ENCODE peak calls at places on chromosomes 4 and X, in eight cellular contexts. H is pancreas, S is stomach, K is left ventricle myocardium inferior, Q is heart right ventricle, V is heart left ventricle, F is lower lobe of right lung, M is transverse colon. A is an unnamed sample. For H3K9me3, the result is how much of the 10 kb centered on the place peaks cover.

GRCh38 chr4:107599841-107600240 is 120.2 kb downstream of the PAPSS1 start:
- DNase-seq in H (no peak), S (no peak), K (no peak), Q (no peak), V (no peak), F (no peak), M (no peak), A (no peak)

GRCh38 chrX:10634681-10635161 is 14.3 kb upstream of the MID1 start:
- DNase-seq in H (no peak), S (no peak), K (no peak), Q (no peak), V (no peak), F (no peak), M (no peak), A (no peak)

GRCh38 chr4:128393111-128393704 is 105.6 kb upstream of the PGRMC2 start:
- DNase-seq in H (no peak), S (no peak), K (no peak), Q (peak), V (no peak), F (no peak), M (no peak), A (no peak)

GRCh38 chrX:37302569-37302968 is 46.6 kb upstream of the PRRG1 start:
- DNase-seq in H (no peak), S (no peak), K (peak), Q (peak), V (no peak), F (no peak), M (peak), A (peak)

GRCh38 chr4:108644237-108644636 is 6.2 kb upstream of the OSTC start:
- DNase-seq in H (no peak), S (no peak), K (no peak), Q (no peak), V (no peak), F (no peak), M (no peak), A (no peak)

GRCh38 chr4:119646347-119647071 is 17.9 kb upstream of the PDE5A start:
- DNase-seq in H (peak), S (no peak), K (peak), Q (no peak), V (no peak), F (no peak), M (peak), A (no peak)

GRCh38 chr4:3708103-3708510 is 58.1 kb upstream of the ADRA2C start:
- DNase-seq in H (peak), S (no peak), K (no peak), Q (peak), V (peak), F (peak), M (no peak), A (no peak)

GRCh38 chrX:20320461-20321159 is 53.9 kb upstream of the RPS6KA3 start:
- DNase-seq in H (no peak), S (no peak), K (no peak), Q (no peak), V (peak), F (peak), M (no peak), A (no peak)

GRCh38 chr4:21655100-21655499 is 293.5 kb downstream of the KCNIP4 start:
- DNase-seq in H (no peak), S (no peak), K (no peak), Q (no peak), V (no peak), F (no peak), M (no peak), A (no peak)

GRCh38 chrX:149453030-149453429 is 52.1 kb downstream of the IDS start:
- DNase-seq in H (no peak), S (no peak), K (no peak), Q (no peak), V (no peak), F (no peak), M (no peak), A (no peak)

GRCh38 chr4:127162741-127163140 is 470.0 kb upstream of the INTU start:
- DNase-seq in H (no peak), S (no peak), K (no peak), Q (no peak), V (no peak), F (no peak), M (no peak), A (no peak)

GRCh38 chrX:12210196-12210815 is 72.0 kb downstream of the FRMPD4 start:
- DNase-seq in H (no peak), S (no peak), K (peak), Q (no peak), V (no peak), F (no peak), M (peak), A (peak)

GRCh38 chrX:12871181-12871580 is 4.3 kb downstream of the TLR7 start:
- DNase-seq in H (no peak), S (no peak), K (no peak), Q (no peak), V (no peak), F (no peak), M (no peak), A (no peak)

GRCh38 chrX:97366246-97366645 is 482.5 kb downstream of the RPA4 start:
- DNase-seq in H (no peak), S (no peak), K (no peak), Q (no peak), V (no peak), F (no peak), M (no peak), A (no peak)

GRCh38 chr4:61239250-61239649 is 39.1 kb downstream of the ADGRL3 start:
- DNase-seq in H (no peak), S (no peak), K (no peak), Q (no peak), V (no peak), F (no peak), M (no peak), A (no peak)

GRCh38 chrX:136660896-136661295 is 12.9 kb downstream of the CD40LG start:
- DNase-seq in H (no peak), S (no peak), K (no peak), Q (no peak), V (no peak), F (no peak), M (no peak), A (no peak)

GRCh38 chr4:151627491-151627890 is 133.3 kb downstream of the GATB start:
- DNase-seq in H (no peak), S (no peak), K (no peak), Q (no peak), V (no peak), F (no peak), M (no peak), A (no peak)

GRCh38 chr4:36243355-36244256 is 708 bp downstream of the ARAP2 start:
- DNase-seq in H (no peak), S (peak), K (peak), Q (peak), V (peak), F (peak), M (peak), A (no peak)

GRCh38 chr4:15914291-15914690 is 24.2 kb downstream of the FGFBP1 start:
- DNase-seq in H (no peak), S (no peak), K (no peak), Q (no peak), V (no peak), F (no peak), M (no peak), A (no peak)

GRCh38 chr4:83535520-83535944 is 376 bp upstream of the GPAT3 start:
- DNase-seq in H (peak), S (peak), K (peak), Q (peak), V (peak), F (peak), M (peak), A (no peak)

GRCh38 chrX:44675364-44676024 is 132.8 kb upstream of the FUNDC1 start:
- DNase-seq in H (peak), S (no peak), K (peak), Q (peak), V (no peak), F (no peak), M (no peak), A (peak)

GRCh38 chr4:140070369-140070768 is 83.6 kb downstream of the MAML3 start:
- DNase-seq in H (no peak), S (no peak), K (no peak), Q (no peak), V (no peak), F (no peak), M (no peak), A (no peak)

GRCh38 chr4:2831611-2832308 is 11.9 kb upstream of the ADD1 start:
- DNase-seq in H (no peak), S (peak), K (peak), Q (no peak), V (peak), F (peak), M (peak), A (peak)

GRCh38 chr4:54233128-54233696 is 4.1 kb downstream of the PDGFRA start:
- DNase-seq in H (peak), S (peak), K (peak), Q (peak), V (peak), F (peak), M (peak), A (peak)

GRCh38 chrX:116204947-116205346 is 34.4 kb downstream of the AGTR2 start:
- DNase-seq in H (no peak), S (no peak), K (no peak), Q (no peak), V (no peak), F (no peak), M (no peak), A (no peak)

GRCh38 chr4:47926667-47927258 is 12.4 kb upstream of the NFXL1 start:
- DNase-seq in H (peak), S (peak), K (no peak), Q (peak), V (no peak), F (no peak), M (peak), A (peak)

GRCh38 chrX:43267652-43268051 is 388.4 kb upstream of the MAOA start:
- DNase-seq in H (no peak), S (no peak), K (no peak), Q (no peak), V (no peak), F (no peak), M (no peak), A (no peak)

GRCh38 chrX:119121341-119121740 is 6.3 kb downstream of the KIAA1210 start:
- DNase-seq in H (no peak), S (no peak), K (no peak), Q (no peak), V (no peak), F (no peak), M (no peak), A (no peak)

GRCh38 chr4:8736083-8736825 is 135.4 kb downstream of the HMX1 start:
- DNase-seq in H (no peak), S (no peak), K (no peak), Q (no peak), V (no peak), F (no peak), M (no peak), A (no peak)

GRCh38 chr4:16225996-16226815 is at the start of gene TAPT1:
- DNase-seq in H (peak), S (peak), K (peak), Q (peak), V (peak), F (peak), M (peak), A (peak)

GRCh38 chr4:6968496-6968895 is 58.9 kb downstream of the TBC1D14 start:
- DNase-seq in H (no peak), S (no peak), K (no peak), Q (no peak), V (no peak), F (no peak), M (no peak), A (no peak)

DNA sequence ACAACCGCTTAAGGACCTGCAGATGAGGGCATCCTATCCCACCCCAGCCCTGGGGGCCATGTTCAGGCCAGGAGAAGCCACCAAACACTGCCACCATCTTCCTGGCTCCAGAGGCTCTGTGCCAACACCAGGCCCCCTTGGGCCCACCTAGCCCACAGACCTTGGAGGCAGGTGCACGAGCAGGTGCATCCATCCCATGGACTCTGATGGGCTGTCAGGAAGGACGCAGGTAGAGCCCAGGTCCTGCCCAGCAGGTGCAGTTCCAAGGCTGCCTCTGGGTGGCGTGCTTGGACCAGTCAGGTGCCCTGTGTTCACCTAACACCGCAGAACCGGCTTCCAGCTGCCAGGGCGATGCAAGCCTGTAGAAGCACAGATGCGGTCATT is 22.8 kb upstream of the PDE6B start:
- DNase-seq in H (peak), S (peak), K (no peak), Q (peak), V (no peak), F (peak), M (peak), A (no peak)
- H3K9me3 ChIP-seq in H (under half), S (under half), K (under half), Q (under half), V (under half), F (under half), M (under half), A (under half)

DNA sequence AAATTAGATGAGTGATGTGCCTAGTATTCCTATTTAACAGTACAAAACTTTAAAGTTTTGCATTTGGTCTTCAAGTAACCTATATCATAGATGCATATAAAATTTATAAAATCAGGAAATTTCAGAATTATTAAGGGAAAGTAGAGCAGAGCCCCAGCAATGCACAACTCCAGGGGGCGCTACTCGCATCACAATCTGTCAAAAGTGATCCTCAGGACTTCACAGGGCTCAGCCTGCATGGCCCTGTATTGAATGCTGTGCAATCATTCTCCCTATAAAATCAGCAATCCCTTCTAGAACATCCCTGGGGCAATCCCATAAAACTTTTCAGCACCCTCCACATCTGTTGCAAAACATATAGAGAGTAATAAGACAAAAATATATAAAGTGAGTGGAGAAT is 12.4 kb upstream of the PPARGC1A start:
- DNase-seq in H (no peak), S (no peak), K (no peak), Q (no peak), V (no peak), F (no peak), M (no peak), A (no peak)
- TF ChIP-seq CTCF in H (no peak), S (no peak), K (no peak), Q (no peak), V (no peak), F (no peak), M (no peak), A (no peak)

GRCh38 chrX:146956760-146957159 is 142.2 kb upstream of the CXorf51A start:
- DNase-seq in H (no peak), S (no peak), K (no peak), Q (no peak), V (no peak), F (no peak), M (no peak), A (no peak)
- H3K9me3 ChIP-seq in H (under half), S (under half), K (under half), Q (under half), V (under half), F (under half), M (under half), A (under half)

GRCh38 chr4:18075823-18076433 is 54.4 kb upstream of the LCORL start:
- DNase-seq in H (no peak), S (peak), K (peak), Q (peak), V (no peak), F (no peak), M (peak), A (no peak)
- TF ChIP-seq CTCF in H (no peak), S (no peak), K (peak), Q (peak), V (peak), F (peak), M (peak), A (no peak)

GRCh38 chrX:57680160-57680559 is at the start of gene NLRP2B:
- DNase-seq in H (no peak), S (no peak), K (no peak), Q (no peak), V (no peak), F (no peak), M (no peak), A (no peak)
- H3K9me3 ChIP-seq in H (under half), S (under half), K (under half), Q (under half), V (under half), F (under half), M (under half), A (under half)

DNA sequence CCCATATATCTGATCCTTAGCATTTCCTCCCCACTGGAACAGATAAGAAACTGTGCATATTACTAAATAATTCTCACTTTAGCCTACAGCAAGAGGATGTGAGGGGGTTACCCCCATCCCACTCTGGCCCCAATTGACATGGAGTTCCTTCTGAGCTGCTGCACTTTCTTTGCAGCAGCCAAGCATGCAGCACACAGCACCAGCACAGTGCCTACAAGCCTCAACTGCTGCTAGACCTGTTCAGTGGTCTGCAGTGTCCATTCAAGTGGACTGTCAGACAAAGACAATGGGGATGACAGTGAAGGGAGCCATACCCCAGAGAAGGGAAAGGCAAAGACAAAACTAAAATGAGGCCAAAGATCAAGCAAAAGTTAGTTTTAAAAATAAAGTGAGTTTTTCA is 410.8 kb downstream of the HNRNPD start:
- DNase-seq in H (no peak), S (no peak), K (no peak), Q (no peak), V (no peak), F (no peak), M (no peak), A (no peak)
- TF ChIP-seq CTCF in H (no peak), S (no peak), K (no peak), Q (no peak), V (no peak), F (no peak), M (no peak), A (no peak)

GRCh38 chr4:19580090-19580489 is 671.6 kb upstream of the SLIT2 start:
- DNase-seq in H (no peak), S (no peak), K (no peak), Q (no peak), V (no peak), F (no peak), M (no peak), A (no peak)

GRCh38 chr4:19583827-19584569 is 667.7 kb upstream of the SLIT2 start:
- DNase-seq in H (no peak), S (no peak), K (no peak), Q (no peak), V (no peak), F (no peak), M (no peak), A (no peak)
- H3K9me3 ChIP-seq in H (under half), S (under half), K (under half), Q (under half), V (under half), F (under half), M (under half), A (under half)

DNA sequence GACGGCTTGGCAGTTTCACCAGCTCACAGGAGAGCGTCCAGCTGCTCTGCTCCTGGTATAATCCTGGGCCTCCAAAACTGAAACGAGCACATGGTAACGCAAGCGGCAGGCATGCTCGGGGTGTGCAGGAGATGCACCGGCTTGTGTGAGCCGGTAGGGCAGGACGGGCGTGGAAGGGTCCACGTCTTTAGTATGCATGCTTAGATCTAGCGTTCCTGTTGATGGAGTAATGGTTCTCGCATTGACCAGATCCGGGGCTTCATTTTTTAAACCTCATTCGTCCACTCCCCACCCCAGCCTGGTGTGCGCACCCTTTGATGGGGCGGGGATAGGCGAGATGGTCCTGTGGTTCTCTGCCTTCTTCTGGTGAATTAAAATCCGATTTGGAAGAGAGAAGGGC is 39.7 kb downstream of the FAM149A start:
- DNase-seq in H (no peak), S (no peak), K (peak), Q (no peak), V (no peak), F (no peak), M (peak), A (no peak)
- TF ChIP-seq CTCF in H (no peak), S (no peak), K (peak), Q (peak), V (no peak), F (peak), M (peak), A (no peak)